ENCODE peak calls at places on chromosomes 2 and 18, in seven cellular contexts. E is H9, I is fibroblast of lung, R is WTC11, O is lower leg skin, G is GM13976, D is adrenal gland. M is an unnamed sample.
A peak's percentile ranks its signal among the peaks of the same experiment; 100 is the strongest.

GRCh38 chr18:55982992-55983391 is 395.0 kb upstream of the TCF4 start:
- DNase-seq in O (no peak), E (peak; percentile 40), D (no peak), I (no peak), R (no peak), G (no peak), M (no peak)

GRCh38 chr2:194004590-194005206 is 1652.3 kb upstream of the SLC39A10 start:
- DNase-seq in G (no peak), O (no peak), R (no peak), D (no peak), E (no peak), I (peak; percentile 36), M (no peak)

GRCh38 chr2:121860033-121860810 is 104.8 kb downstream of the TSN start:
- DNase-seq in R (no peak), O (no peak), G (no peak), I (peak; percentile 58), E (no peak), D (no peak), M (no peak)

GRCh38 chr2:174153757-174154680 is 94.3 kb downstream of the OLA1 start:
- DNase-seq in I (peak; percentile 95), G (no peak), E (no peak), D (peak; percentile 75), O (no peak), R (no peak), M (no peak)

GRCh38 chr2:112750560-112750843 is 13.9 kb downstream of the CKAP2L start:
- DNase-seq in D (no peak), R (no peak), O (no peak), I (no peak), E (no peak), G (no peak), M (no peak)

GRCh38 chr2:46988230-46988629 is 72.6 kb upstream of the MCFD2 start:
- DNase-seq in I (no peak), D (no peak), G (no peak), O (no peak), R (no peak), E (no peak), M (no peak)

GRCh38 chr2:120495586-120495985 is 149.7 kb downstream of the INHBB start:
- DNase-seq in O (no peak), R (no peak), I (no peak), E (no peak), D (no peak), G (no peak), M (no peak)

GRCh38 chr2:68387408-68388350 is 22.6 kb downstream of the PLEK start:
- DNase-seq in R (no peak), G (peak; percentile 54), E (no peak), I (no peak), D (no peak), O (no peak), M (no peak)

GRCh38 chr2:26324903-26325302 is 21.0 kb upstream of the SELENOI start:
- DNase-seq in E (no peak), G (no peak), I (no peak), O (no peak), D (no peak), R (no peak), M (no peak)

GRCh38 chr2:24016853-24017703 is 7.2 kb downstream of the MFSD2B start:
- DNase-seq in D (no peak), E (no peak), O (peak; percentile 74), G (no peak), R (no peak), I (no peak), M (no peak)

GRCh38 chr2:120734930-120735611 is 597 bp upstream of the GLI2 start:
- DNase-seq in E (peak; percentile 35), I (peak; percentile 52), G (no peak), O (peak; percentile 84), D (no peak), R (peak; percentile 49), M (no peak)

GRCh38 chr18:10316778-10317177 is 137.7 kb upstream of the APCDD1 start:
- DNase-seq in D (no peak), I (no peak), E (no peak), O (no peak), G (no peak), R (no peak), M (no peak)

GRCh38 chr2:234797566-234798250 is 154.1 kb upstream of the SH3BP4 start:
- DNase-seq in O (peak; percentile 61), E (no peak), G (no peak), R (no peak), I (no peak), D (no peak), M (no peak)

GRCh38 chr2:74751981-74752808 is 81.7 kb upstream of the HK2 start:
- DNase-seq in R (no peak), O (no peak), G (no peak), I (no peak), D (no peak), E (no peak), M (no peak)

GRCh38 chr18:32287249-32287648 is 97.4 kb downstream of the MEP1B start:
- DNase-seq in R (no peak), G (no peak), D (no peak), I (no peak), O (no peak), E (no peak), M (no peak)

GRCh38 chr2:38214209-38214717 is 138.3 kb upstream of the CYP1B1 start:
- DNase-seq in O (no peak), E (no peak), I (peak; percentile 19), R (no peak), D (no peak), G (no peak), M (no peak)

GRCh38 chr2:138689705-138690104 is 90.5 kb downstream of the NXPH2 start:
- DNase-seq in E (no peak), G (no peak), I (no peak), D (no peak), R (no peak), O (no peak), M (no peak)

GRCh38 chr18:47262397-47263196 is 11.1 kb upstream of the SKOR2 start:
- DNase-seq in D (no peak), I (no peak), E (peak; percentile 33), R (peak; percentile 12), O (no peak), G (no peak), M (no peak)

GRCh38 chr18:1777843-1778242 is 793.5 kb downstream of the METTL4 start:
- DNase-seq in D (no peak), G (no peak), E (no peak), O (no peak), R (no peak), I (no peak), M (no peak)

GRCh38 chr2:232439758-232440135 is 16.2 kb upstream of the ALPI start:
- DNase-seq in I (no peak), R (no peak), G (peak; percentile 42), O (no peak), E (no peak), D (no peak), M (no peak)
- TF ChIP-seq CTCF in I (no peak), R (peak; percentile 2), G (no peak), O (no peak), E (peak; percentile 53), D (no peak), M (no peak)

GRCh38 chr18:61616111-61616610 is 276.6 kb downstream of the RNF152 start:
- DNase-seq in R (no peak), O (no peak), E (peak; percentile 31), D (no peak), I (no peak), G (no peak), M (no peak)
- TF ChIP-seq CTCF in R (no peak), O (no peak), E (no peak), D (no peak), I (no peak), G (no peak), M (no peak)

GRCh38 chr2:3595985-3596384 is 1.1 kb downstream of the COLEC11 start:
- DNase-seq in G (peak; percentile 87), D (no peak), R (no peak), E (no peak), I (no peak), O (no peak), M (no peak)

GRCh38 chr2:3596891-3597290 is 2.0 kb downstream of the COLEC11 start:
- DNase-seq in G (no peak), E (no peak), O (peak; percentile 73), I (no peak), D (no peak), R (no peak), M (no peak)

GRCh38 chr2:3597567-3597966 is 2.7 kb downstream of the COLEC11 start:
- DNase-seq in I (no peak), R (no peak), D (no peak), E (no peak), O (no peak), G (peak; percentile 72), M (no peak)

GRCh38 chr2:3595409-3595808 is 497 bp downstream of the COLEC11 start:
- DNase-seq in E (no peak), D (no peak), R (no peak), O (peak; percentile 74), I (no peak), G (no peak), M (no peak)

DNA sequence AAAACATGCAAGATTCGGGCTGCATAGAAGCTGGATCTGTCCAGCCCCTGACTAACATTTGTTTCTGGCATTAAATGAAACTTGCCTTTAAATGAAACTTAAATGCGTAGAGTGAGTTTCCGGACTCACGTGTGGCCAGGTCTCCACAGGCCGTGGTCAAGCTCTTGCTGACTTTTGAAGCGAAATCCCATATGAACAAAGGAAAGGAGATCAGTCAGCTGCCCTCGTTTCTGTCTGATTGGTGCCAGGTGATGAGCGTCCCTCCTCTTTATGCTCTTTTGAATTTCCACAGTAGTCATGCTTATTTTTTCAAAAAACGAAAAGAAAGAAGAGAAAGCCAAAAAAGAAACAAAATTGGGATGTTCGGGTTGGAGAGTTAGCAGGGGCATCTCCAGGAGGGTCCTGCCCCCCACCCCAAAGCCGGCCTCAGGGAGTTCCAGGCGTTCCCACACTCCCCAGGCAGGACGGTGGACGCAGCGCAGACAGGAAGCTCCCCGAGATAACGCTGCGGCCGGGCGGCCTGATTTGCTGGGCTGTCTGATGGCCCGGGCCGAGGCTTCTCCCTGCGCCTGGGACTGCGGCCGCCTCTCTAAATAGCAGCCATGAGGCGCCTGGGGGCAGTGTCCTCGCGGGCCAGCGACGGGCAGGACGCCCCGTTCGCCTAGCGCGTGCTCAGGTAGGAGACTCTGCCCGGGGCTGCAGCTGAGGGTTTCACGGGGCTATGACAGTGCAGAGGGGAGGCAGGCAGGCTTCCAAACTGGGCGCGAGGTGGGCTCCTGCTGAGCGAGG is at the start of gene COLEC11:
- DNase-seq in I (no peak), D (peak; percentile 41), R (peak; percentile 66), O (peak; percentile 84), E (peak; percentile 88), G (no peak), M (no peak)
- TF ChIP-seq CTCF in I (no peak), D (no peak), R (no peak), O (no peak), E (peak; percentile 29), G (no peak), M (no peak)

DNA sequence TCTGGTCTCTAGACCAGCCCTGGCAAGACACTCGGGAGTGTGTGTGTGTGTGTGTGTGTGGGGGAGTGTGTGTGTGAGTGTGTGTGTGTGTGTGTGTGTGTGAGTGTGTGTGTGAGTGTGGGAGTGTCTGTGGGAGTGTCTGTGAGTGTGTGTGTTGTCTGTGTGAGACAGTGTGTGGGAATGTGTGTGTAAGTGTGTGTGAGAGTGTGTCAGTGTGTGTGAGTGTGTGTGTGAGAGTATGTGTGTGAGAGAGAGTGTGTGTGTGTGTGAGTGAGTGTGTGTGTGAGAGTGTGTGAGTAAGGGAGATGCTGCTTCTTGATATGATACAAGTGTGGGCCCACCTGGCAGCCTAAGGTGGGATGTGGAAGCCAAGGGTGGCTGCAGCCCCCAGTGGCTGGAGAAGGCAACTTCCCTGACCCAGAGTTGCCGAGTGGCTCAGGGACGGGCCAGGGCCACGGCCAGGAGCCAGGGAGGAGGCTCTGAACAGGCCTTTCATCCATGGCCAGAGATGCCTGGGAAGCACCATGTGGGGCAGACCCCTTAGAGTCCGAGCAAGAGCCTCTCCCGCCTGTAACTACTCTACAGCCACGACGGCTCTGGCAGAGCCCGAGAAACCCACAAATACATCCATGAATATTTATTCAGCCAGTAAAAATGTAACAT is 159.3 kb upstream of the MYCN start:
- DNase-seq in E (peak; percentile 44), D (no peak), O (no peak), I (no peak), R (peak; percentile 37), G (no peak), M (no peak)
- TF ChIP-seq CTCF in E (peak; percentile 43), D (no peak), O (no peak), I (no peak), R (no peak), G (no peak), M (no peak)